ENCODE peak calls at places on chromosomes 13 and 19, in four cellular contexts. One of them, this sample, is unnamed.

GRCh38 chr13:112103260-112103843 is 36.4 kb downstream of the SOX1 start:
- DNase-seq in IMR-90: no peak
- DNase-seq in stomach: no peak
- DNase-seq in uterus: no peak
- DNase-seq in this sample: no peak

GRCh38 chr13:25345555-25345954 is 26.2 kb upstream of the ATP8A2 start:
- DNase-seq in uterus: no peak
- DNase-seq in stomach: no peak
- DNase-seq in IMR-90: no peak
- DNase-seq in this sample: no peak

GRCh38 chr13:48493076-48493765 is 39.7 kb downstream of the RCBTB2 start:
- DNase-seq in stomach: no peak
- DNase-seq in IMR-90: no peak
- DNase-seq in uterus: no peak
- DNase-seq in this sample: no peak

GRCh38 chr13:50437252-50437651 is 406.2 kb downstream of the DLEU7 start:
- DNase-seq in uterus: no peak
- DNase-seq in stomach: no peak
- DNase-seq in IMR-90: peak
- DNase-seq in this sample: no peak

GRCh38 chr19:11160119-11160768 is 4.7 kb upstream of the SPC24 start:
- DNase-seq in stomach: no peak
- DNase-seq in uterus: peak
- DNase-seq in IMR-90: peak
- DNase-seq in this sample: no peak

GRCh38 chr13:97742084-97742483 is 211.4 kb upstream of the IPO5 start:
- DNase-seq in IMR-90: no peak
- DNase-seq in uterus: no peak
- DNase-seq in stomach: no peak
- DNase-seq in this sample: no peak

GRCh38 chr19:1468274-1469199 is 10.5 kb downstream of the C19orf25 start:
- DNase-seq in stomach: no peak
- DNase-seq in uterus: no peak
- DNase-seq in IMR-90: peak
- DNase-seq in this sample: no peak

GRCh38 chr13:48275507-48275906 is 28.0 kb upstream of the RB1 start:
- DNase-seq in IMR-90: no peak
- DNase-seq in uterus: no peak
- DNase-seq in stomach: no peak
- DNase-seq in this sample: no peak

GRCh38 chr13:112655898-112656297 is 33.9 kb upstream of the ATP11A start:
- DNase-seq in stomach: no peak
- DNase-seq in IMR-90: no peak
- DNase-seq in uterus: no peak
- DNase-seq in this sample: no peak

GRCh38 chr19:50759886-50760285 is 10.4 kb upstream of the GPR32 start:
- DNase-seq in uterus: no peak
- DNase-seq in IMR-90: peak
- DNase-seq in stomach: no peak
- DNase-seq in this sample: no peak

GRCh38 chr13:111658150-111659100 is 338.0 kb downstream of the TEX29 start:
- DNase-seq in IMR-90: no peak
- DNase-seq in stomach: no peak
- DNase-seq in uterus: no peak
- DNase-seq in this sample: no peak

GRCh38 chr19:43533546-43534304 is 737 bp downstream of the ZNF575 start:
- DNase-seq in uterus: peak
- DNase-seq in stomach: peak
- DNase-seq in IMR-90: peak
- DNase-seq in this sample: peak
- TF ChIP-seq POLR2A in uterus: no peak
- TF ChIP-seq POLR2A in stomach: no peak
- TF ChIP-seq POLR2A in IMR-90: no peak
- TF ChIP-seq POLR2A in this sample: peak

GRCh38 chr19:17764348-17764747 is 13.1 kb downstream of the FCHO1 start:
- DNase-seq in IMR-90: no peak
- DNase-seq in stomach: no peak
- DNase-seq in uterus: no peak
- DNase-seq in this sample: no peak

GRCh38 chr19:17765069-17765618 is 13.9 kb downstream of the FCHO1 start:
- DNase-seq in stomach: peak
- DNase-seq in uterus: no peak
- DNase-seq in IMR-90: no peak
- DNase-seq in this sample: peak

GRCh38 chr19:17766543-17767131 is 15.4 kb downstream of the FCHO1 start:
- DNase-seq in IMR-90: peak
- DNase-seq in uterus: peak
- DNase-seq in stomach: peak
- DNase-seq in this sample: peak

GRCh38 chr19:17770613-17771012 is 19.3 kb downstream of the FCHO1 start:
- DNase-seq in IMR-90: no peak
- DNase-seq in stomach: no peak
- DNase-seq in uterus: no peak
- DNase-seq in this sample: no peak

GRCh38 chr19:17767559-17767958 is 16.3 kb downstream of the FCHO1 start:
- DNase-seq in uterus: no peak
- DNase-seq in IMR-90: no peak
- DNase-seq in stomach: no peak
- DNase-seq in this sample: no peak
- H3K27ac ChIP-seq in uterus: no peak
- H3K27ac ChIP-seq in IMR-90: no peak
- H3K27ac ChIP-seq in stomach: no peak
- H3K27ac ChIP-seq in this sample: no peak

GRCh38 chr19:12295191-12295590 is 508 bp upstream of the ZNF44 start:
- DNase-seq in uterus: no peak
- DNase-seq in IMR-90: no peak
- DNase-seq in stomach: no peak
- DNase-seq in this sample: no peak

GRCh38 chr19:12289790-12290065 is 5.0 kb downstream of the ZNF44 start:
- DNase-seq in stomach: no peak
- DNase-seq in uterus: no peak
- DNase-seq in IMR-90: no peak
- DNase-seq in this sample: no peak

GRCh38 chr19:12293771-12294307 is 844 bp downstream of the ZNF44 start:
- DNase-seq in stomach: peak
- DNase-seq in IMR-90: peak
- DNase-seq in uterus: peak
- DNase-seq in this sample: peak

DNA sequence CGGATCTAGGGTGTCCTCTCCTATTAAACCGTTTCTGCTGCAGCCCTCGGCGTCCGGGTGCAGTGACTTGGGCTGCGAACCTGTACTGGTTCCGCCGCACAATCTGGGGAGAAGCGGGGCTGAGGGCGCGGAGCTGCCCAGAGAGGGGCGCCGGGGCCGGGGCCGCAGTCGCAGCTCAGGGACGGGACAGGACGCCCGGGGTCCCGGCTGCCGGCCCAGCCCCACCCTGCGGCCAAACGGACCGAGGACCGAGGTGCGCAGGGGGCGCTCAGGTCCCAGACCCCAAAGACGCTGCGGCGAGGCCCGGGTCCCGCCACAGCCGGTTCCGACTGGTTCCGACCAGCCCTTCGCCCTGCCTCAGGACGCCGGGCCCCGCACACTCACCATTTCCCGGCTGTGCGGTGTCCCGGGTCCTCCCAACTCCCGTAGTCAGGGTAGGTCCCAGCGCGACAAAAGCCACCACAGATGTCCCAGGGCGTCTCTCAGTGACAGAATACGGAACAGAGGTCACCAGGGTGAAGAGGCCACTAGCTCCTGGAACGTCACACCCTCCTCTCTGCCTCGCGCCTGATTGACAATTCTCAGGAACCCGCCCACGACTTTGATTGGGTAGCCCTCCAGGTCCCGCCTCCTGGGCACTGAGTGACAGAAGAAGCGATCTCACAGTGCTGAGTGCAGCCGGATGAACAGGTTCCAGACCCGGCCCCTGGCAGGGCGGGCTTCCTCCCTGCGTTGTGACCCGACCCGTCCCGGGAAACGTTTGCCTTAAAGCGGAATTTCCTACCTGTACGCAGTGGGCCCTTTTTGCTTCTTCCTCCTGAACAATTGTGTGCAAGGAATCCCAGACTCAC is at the start of gene ZNF44:
- DNase-seq in uterus: peak
- DNase-seq in IMR-90: peak
- DNase-seq in stomach: peak
- DNase-seq in this sample: peak
- TF ChIP-seq POLR2A in uterus: peak
- TF ChIP-seq POLR2A in IMR-90: no peak
- TF ChIP-seq POLR2A in stomach: peak
- TF ChIP-seq POLR2A in this sample: peak

DNA sequence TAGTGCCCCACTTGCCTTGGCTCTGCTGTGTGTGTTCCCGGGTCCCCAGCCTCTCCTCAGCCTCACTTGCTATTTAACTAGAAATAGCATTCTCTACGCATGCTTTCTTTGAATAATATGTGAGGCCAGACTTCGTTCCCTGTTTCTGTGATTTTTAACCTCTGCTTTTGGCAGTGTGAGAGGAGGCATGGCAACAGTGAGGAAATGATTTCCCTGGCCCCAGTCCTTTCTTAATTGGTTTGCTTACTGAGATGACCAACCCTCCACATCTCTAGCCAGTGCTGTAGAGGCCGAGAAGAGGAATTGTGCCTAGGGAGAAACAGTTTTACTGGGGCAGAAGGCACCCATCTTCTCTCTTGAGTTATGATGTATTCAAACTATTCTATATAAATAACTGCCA is 74.0 kb upstream of the NPAS1 start:
- DNase-seq in uterus: no peak
- DNase-seq in IMR-90: no peak
- DNase-seq in stomach: no peak
- DNase-seq in this sample: no peak
- H3K27ac ChIP-seq in uterus: peak
- H3K27ac ChIP-seq in IMR-90: no peak
- H3K27ac ChIP-seq in stomach: peak
- H3K27ac ChIP-seq in this sample: peak

This sample was measured in spleen.